ENCODE peak calls at places on chromosomes 7 and 10, in five cellular contexts. D is GM12878, S is K562, C is HCT116, Q is H1. J is an unnamed sample.

GRCh38 chr7:38851321-38851720 is 57.7 kb downstream of the VPS41 start:
- DNase-seq in C (no peak), D (no peak), S (no peak), Q (no peak), J (no peak)

GRCh38 chr7:78151229-78151628 is 352.7 kb downstream of the PHTF2 start:
- DNase-seq in C (no peak), Q (no peak), D (no peak), S (no peak), J (no peak)

GRCh38 chr7:95478139-95479037 is 7.4 kb upstream of the ASB4 start:
- DNase-seq in D (no peak), S (peak), C (no peak), Q (no peak), J (peak)

GRCh38 chr10:51214897-51215227 is 140.6 kb downstream of the PRKG1 start:
- DNase-seq in D (no peak), C (no peak), Q (no peak), S (no peak), J (peak)

GRCh38 chr10:32132357-32132756 is 76.1 kb upstream of the KIF5B start:
- DNase-seq in D (no peak), S (peak), Q (no peak), C (no peak), J (no peak)

GRCh38 chr10:546971-547590 is 142.4 kb downstream of the DIP2C start:
- DNase-seq in S (no peak), Q (no peak), D (no peak), C (no peak), J (no peak)

GRCh38 chr10:102578782-102579181 is 65.5 kb upstream of the TRIM8 start:
- DNase-seq in D (no peak), Q (no peak), S (no peak), C (no peak), J (no peak)

GRCh38 chr7:128879939-128880746 is 17.5 kb downstream of the ATP6V1F start:
- DNase-seq in Q (no peak), S (peak), C (no peak), D (no peak), J (peak)

GRCh38 chr10:60305394-60305892 is 84.2 kb downstream of the ANK3 start:
- DNase-seq in D (no peak), C (no peak), Q (no peak), S (peak), J (no peak)

GRCh38 chr7:101575168-101575567 is 53.9 kb downstream of the MYL10 start:
- DNase-seq in S (no peak), D (no peak), C (no peak), Q (peak), J (no peak)
- TF ChIP-seq SRF in S (no peak), D (no peak), C (no peak), Q (no peak), J (no peak)

GRCh38 chr7:90625562-90625961 is 29.4 kb downstream of the CDK14 start:
- DNase-seq in D (no peak), Q (peak), C (no peak), S (no peak), J (no peak)

GRCh38 chr7:90626011-90626410 is 29.9 kb downstream of the CDK14 start:
- DNase-seq in Q (no peak), C (no peak), D (no peak), S (no peak), J (no peak)

GRCh38 chr7:90625051-90625450 is 28.9 kb downstream of the CDK14 start:
- DNase-seq in S (no peak), Q (no peak), D (no peak), C (no peak), J (no peak)

GRCh38 chr7:90631502-90631901 is 35.4 kb downstream of the CDK14 start:
- DNase-seq in Q (no peak), D (no peak), S (no peak), C (no peak), J (no peak)

GRCh38 chr7:90629306-90629918 is 33.3 kb downstream of the CDK14 start:
- DNase-seq in D (peak), Q (no peak), C (peak), S (peak), J (peak)
- TF ChIP-seq YY1 in D (no peak), Q (no peak), C (no peak), S (no peak), J (no peak)

GRCh38 chr7:45698527-45699309 is 124.5 kb downstream of the ADCY1 start:
- DNase-seq in Q (no peak), D (no peak), C (no peak), S (no peak), J (no peak)

GRCh38 chr7:45701701-45702460 is 127.7 kb downstream of the ADCY1 start:
- DNase-seq in Q (no peak), S (no peak), D (no peak), C (no peak), J (no peak)

GRCh38 chr7:45699726-45700390 is 125.7 kb downstream of the ADCY1 start:
- DNase-seq in D (no peak), C (no peak), S (no peak), Q (no peak), J (no peak)

GRCh38 chr7:45702751-45703150 is 128.6 kb downstream of the ADCY1 start:
- DNase-seq in S (no peak), C (no peak), Q (no peak), D (no peak), J (no peak)

DNA sequence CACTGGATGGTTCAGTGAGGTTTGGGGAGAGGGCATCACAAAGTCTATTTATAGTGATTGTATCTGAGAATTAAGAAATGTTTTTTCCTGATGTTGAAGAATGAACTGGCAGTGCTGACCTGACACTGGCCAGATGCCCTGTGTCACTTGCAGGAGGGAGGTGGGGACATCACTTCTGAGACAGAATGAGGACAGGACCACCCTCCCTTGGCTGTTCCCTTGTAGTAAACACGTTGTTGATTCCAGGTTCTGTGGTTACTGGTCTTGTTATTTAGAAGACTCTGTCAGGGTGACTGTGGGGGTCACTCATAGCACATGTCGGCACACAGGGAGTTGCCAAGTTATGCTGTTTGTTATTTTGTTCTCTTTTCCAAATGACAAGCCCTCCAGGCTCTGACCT is 126.4 kb downstream of the ADCY1 start:
- DNase-seq in S (no peak), C (no peak), Q (no peak), D (no peak), J (no peak)
- TF ChIP-seq SRF in S (no peak), C (no peak), Q (no peak), D (no peak), J (no peak)

GRCh38 chr7:155216475-155217272 is 81.0 kb upstream of the INSIG1 start:
- DNase-seq in Q (no peak), S (peak), C (no peak), D (no peak), J (no peak)
- TF ChIP-seq YY1 in Q (no peak), S (no peak), C (no peak), D (no peak), J (no peak)

GRCh38 chr7:33832326-33832725 is 73.0 kb upstream of the BMPER start:
- DNase-seq in C (no peak), D (no peak), Q (no peak), S (no peak), J (no peak)
- TF ChIP-seq SRF in C (no peak), D (no peak), Q (no peak), S (no peak), J (no peak)

GRCh38 chr7:13749666-13750065 is 239.8 kb downstream of the ETV1 start:
- DNase-seq in C (no peak), D (no peak), Q (no peak), S (no peak), J (no peak)
- TF ChIP-seq YY1 in C (no peak), D (no peak), Q (no peak), S (no peak), J (no peak)

GRCh38 chr7:40419832-40420231 is 285.0 kb downstream of the SUGCT start:
- DNase-seq in C (no peak), S (no peak), Q (no peak), D (no peak), J (no peak)
- TF ChIP-seq SRF in C (no peak), S (no peak), Q (no peak), D (no peak), J (no peak)

DNA sequence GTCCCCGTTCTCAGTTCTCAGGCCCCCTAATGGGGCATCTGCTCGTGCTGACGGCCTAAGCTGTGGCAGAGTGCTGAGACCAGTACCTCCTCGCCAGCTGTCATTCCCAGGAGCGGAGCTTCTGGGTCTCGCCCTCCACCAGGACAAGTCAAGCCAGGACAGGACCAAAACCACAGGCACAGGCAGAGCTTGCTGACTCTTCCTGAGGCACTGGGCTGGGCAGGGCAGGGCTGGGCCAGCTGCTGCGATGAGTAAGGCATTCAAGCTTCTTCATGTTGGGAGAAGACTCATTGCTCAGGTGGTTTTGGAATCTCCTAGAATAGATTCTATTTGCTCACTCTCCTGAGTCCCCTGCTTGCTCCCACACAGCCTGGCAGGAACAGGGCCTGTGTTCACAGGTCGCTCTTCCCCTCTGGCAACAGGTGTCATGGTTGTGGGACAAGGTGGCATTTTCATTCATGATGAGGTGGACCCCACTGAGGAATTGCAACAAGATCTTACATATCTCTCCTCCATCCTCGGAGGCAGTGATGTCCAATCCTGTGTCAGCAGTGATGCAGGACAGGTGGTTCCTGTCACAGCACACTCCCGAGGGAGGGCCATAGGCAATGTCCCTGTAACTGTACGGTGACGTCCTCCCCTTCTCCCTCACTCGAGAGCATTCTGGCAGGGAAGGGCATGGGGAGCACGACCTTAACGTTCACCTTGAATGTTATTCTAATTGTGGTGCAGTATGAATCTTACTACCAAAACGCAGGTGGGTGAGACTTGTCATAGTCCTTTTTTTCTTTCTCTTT is 17.0 kb upstream of the SH3PXD2A start:
- DNase-seq in D (no peak), Q (no peak), S (no peak), C (no peak), J (no peak)
- TF ChIP-seq YY1 in D (no peak), Q (no peak), S (no peak), C (no peak), J (no peak)

J was measured in HepG2.